ENCODE peak calls at places on chromosomes 4 and X, in seven cellular contexts. One of them, this sample, is unnamed.

GRCh38 chr4:123250843-123251242 is 145.8 kb upstream of the SPRY1 start:
- DNase-seq in A549: no peak
- DNase-seq in transverse colon: no peak
- DNase-seq in stomach: no peak
- DNase-seq in K562: no peak
- DNase-seq in HepG2: no peak
- DNase-seq in sigmoid colon: peak
- DNase-seq in this sample: no peak

GRCh38 chrX:124230573-124231300 is 101.7 kb upstream of the TEX13D start:
- DNase-seq in HepG2: no peak
- DNase-seq in sigmoid colon: no peak
- DNase-seq in A549: no peak
- DNase-seq in stomach: no peak
- DNase-seq in transverse colon: no peak
- DNase-seq in K562: no peak
- DNase-seq in this sample: no peak

GRCh38 chrX:16114640-16115039 is 8.7 kb upstream of the GRPR start:
- DNase-seq in A549: no peak
- DNase-seq in K562: no peak
- DNase-seq in stomach: no peak
- DNase-seq in HepG2: no peak
- DNase-seq in sigmoid colon: no peak
- DNase-seq in transverse colon: no peak
- DNase-seq in this sample: no peak

GRCh38 chr4:81021526-81021944 is 9.0 kb upstream of the BMP3 start:
- DNase-seq in A549: no peak
- DNase-seq in transverse colon: peak
- DNase-seq in stomach: no peak
- DNase-seq in K562: no peak
- DNase-seq in HepG2: no peak
- DNase-seq in sigmoid colon: no peak
- DNase-seq in this sample: no peak

GRCh38 chr4:92264163-92264562 is 39.6 kb upstream of the GRID2 start:
- DNase-seq in sigmoid colon: no peak
- DNase-seq in stomach: no peak
- DNase-seq in transverse colon: no peak
- DNase-seq in A549: no peak
- DNase-seq in HepG2: no peak
- DNase-seq in K562: no peak
- DNase-seq in this sample: no peak

GRCh38 chr4:185713731-185714130 is 98.3 kb downstream of the SORBS2 start:
- DNase-seq in sigmoid colon: no peak
- DNase-seq in stomach: no peak
- DNase-seq in HepG2: peak
- DNase-seq in K562: no peak
- DNase-seq in A549: no peak
- DNase-seq in transverse colon: no peak
- DNase-seq in this sample: no peak

GRCh38 chr4:12446237-12446636 is 1017.5 kb upstream of the HS3ST1 start:
- DNase-seq in K562: no peak
- DNase-seq in stomach: no peak
- DNase-seq in A549: no peak
- DNase-seq in sigmoid colon: no peak
- DNase-seq in transverse colon: no peak
- DNase-seq in HepG2: no peak
- DNase-seq in this sample: no peak

GRCh38 chrX:106972896-106973295 is 27.1 kb downstream of the MORC4 start:
- DNase-seq in stomach: no peak
- DNase-seq in HepG2: no peak
- DNase-seq in sigmoid colon: no peak
- DNase-seq in transverse colon: no peak
- DNase-seq in A549: no peak
- DNase-seq in K562: no peak
- DNase-seq in this sample: no peak

GRCh38 chr4:27123050-27123768 is 262.6 kb downstream of the STIM2 start:
- DNase-seq in HepG2: no peak
- DNase-seq in sigmoid colon: no peak
- DNase-seq in transverse colon: peak
- DNase-seq in stomach: no peak
- DNase-seq in A549: no peak
- DNase-seq in K562: no peak
- DNase-seq in this sample: no peak

GRCh38 chr4:134201216-134202098 is at the start of gene PABPC4L:
- DNase-seq in HepG2: no peak
- DNase-seq in sigmoid colon: peak
- DNase-seq in transverse colon: no peak
- DNase-seq in K562: peak
- DNase-seq in stomach: no peak
- DNase-seq in A549: peak
- DNase-seq in this sample: no peak

DNA sequence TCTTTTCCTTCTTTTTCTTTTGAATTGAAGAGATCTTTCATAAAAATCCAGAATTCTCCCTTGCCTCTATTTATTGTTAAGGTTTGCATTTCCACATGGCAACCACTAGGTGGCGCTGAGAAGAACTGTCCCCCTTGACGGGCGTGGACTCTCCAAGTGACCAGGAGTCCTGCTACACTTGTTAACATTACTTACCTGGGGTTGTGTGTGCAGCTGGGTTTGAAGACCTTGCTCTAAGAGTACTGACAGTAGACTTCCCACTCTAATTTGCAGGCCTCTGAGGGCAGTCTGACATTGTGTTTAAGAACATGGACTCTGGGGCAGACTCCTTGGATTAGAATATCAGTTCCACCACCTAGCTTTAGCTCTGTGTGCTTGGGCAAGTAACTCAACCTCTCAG is 52.8 kb downstream of the GPRIN3 start:
- DNase-seq in sigmoid colon: no peak
- DNase-seq in HepG2: peak
- DNase-seq in K562: peak
- DNase-seq in stomach: peak
- DNase-seq in transverse colon: peak
- DNase-seq in A549: peak
- DNase-seq in this sample: no peak
- TF ChIP-seq CTCF in sigmoid colon: no peak
- TF ChIP-seq CTCF in HepG2: peak
- TF ChIP-seq CTCF in K562: peak
- TF ChIP-seq CTCF in stomach: peak
- TF ChIP-seq CTCF in transverse colon: peak
- TF ChIP-seq CTCF in A549: peak
- TF ChIP-seq CTCF in this sample: peak

GRCh38 chr4:153205757-153206156 is 1.5 kb downstream of the TRIM2 start:
- DNase-seq in sigmoid colon: no peak
- DNase-seq in A549: no peak
- DNase-seq in stomach: peak
- DNase-seq in transverse colon: peak
- DNase-seq in K562: no peak
- DNase-seq in HepG2: no peak
- DNase-seq in this sample: no peak

GRCh38 chr4:153207027-153207426 is 2.8 kb downstream of the TRIM2 start:
- DNase-seq in A549: no peak
- DNase-seq in stomach: no peak
- DNase-seq in K562: no peak
- DNase-seq in transverse colon: no peak
- DNase-seq in HepG2: no peak
- DNase-seq in sigmoid colon: no peak
- DNase-seq in this sample: no peak

GRCh38 chr4:153206534-153206933 is 2.3 kb downstream of the TRIM2 start:
- DNase-seq in K562: no peak
- DNase-seq in sigmoid colon: no peak
- DNase-seq in transverse colon: no peak
- DNase-seq in A549: no peak
- DNase-seq in HepG2: no peak
- DNase-seq in stomach: no peak
- DNase-seq in this sample: no peak

GRCh38 chr4:153205028-153205648 is 895 bp downstream of the TRIM2 start:
- DNase-seq in transverse colon: peak
- DNase-seq in K562: no peak
- DNase-seq in HepG2: peak
- DNase-seq in stomach: peak
- DNase-seq in sigmoid colon: no peak
- DNase-seq in A549: no peak
- DNase-seq in this sample: no peak

DNA sequence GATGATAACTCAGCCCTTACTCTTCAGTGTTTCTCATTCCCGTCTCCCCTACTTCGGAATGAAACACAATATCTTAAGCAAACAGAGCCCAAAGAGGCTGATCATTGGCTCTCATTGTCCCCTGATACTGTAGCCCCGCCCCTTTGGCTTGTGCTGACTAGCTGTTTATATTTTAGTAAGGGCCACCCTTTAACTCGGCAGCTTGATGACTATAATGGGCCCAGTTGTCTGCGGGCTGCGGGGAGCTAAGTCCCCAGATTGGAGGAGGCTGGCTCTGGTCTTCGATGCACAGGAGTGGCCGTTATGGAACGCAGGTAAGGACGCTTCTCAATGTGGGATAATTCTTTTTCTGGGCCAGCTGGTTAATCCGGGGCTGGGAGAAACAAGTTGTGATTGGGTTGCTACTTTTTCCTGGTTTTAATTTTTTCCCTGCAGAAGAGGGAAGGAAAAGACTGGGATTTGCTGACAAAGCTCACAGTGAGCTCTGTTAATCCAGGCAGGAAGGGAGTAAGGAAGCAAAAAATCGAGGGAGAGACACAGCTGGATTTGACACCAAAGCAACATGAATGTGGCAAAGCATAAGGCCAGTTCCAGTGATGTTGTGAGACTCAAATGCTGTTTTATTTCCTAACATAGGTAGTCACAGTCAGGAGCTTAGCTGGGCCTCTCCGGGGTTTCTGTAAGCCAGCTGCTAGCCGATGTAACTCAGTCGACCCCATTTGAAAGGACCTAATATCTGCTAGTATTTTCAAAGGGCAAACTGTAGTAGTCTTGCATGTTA is at the start of gene TRIM2:
- DNase-seq in transverse colon: peak
- DNase-seq in A549: no peak
- DNase-seq in K562: peak
- DNase-seq in sigmoid colon: peak
- DNase-seq in stomach: peak
- DNase-seq in HepG2: peak
- DNase-seq in this sample: peak
- TF ChIP-seq POLR2A in transverse colon: peak
- TF ChIP-seq POLR2A in A549: no peak
- TF ChIP-seq POLR2A in K562: no peak
- TF ChIP-seq POLR2A in sigmoid colon: peak
- TF ChIP-seq POLR2A in stomach: no peak
- TF ChIP-seq POLR2A in HepG2: peak
- TF ChIP-seq POLR2A in this sample: no peak

DNA sequence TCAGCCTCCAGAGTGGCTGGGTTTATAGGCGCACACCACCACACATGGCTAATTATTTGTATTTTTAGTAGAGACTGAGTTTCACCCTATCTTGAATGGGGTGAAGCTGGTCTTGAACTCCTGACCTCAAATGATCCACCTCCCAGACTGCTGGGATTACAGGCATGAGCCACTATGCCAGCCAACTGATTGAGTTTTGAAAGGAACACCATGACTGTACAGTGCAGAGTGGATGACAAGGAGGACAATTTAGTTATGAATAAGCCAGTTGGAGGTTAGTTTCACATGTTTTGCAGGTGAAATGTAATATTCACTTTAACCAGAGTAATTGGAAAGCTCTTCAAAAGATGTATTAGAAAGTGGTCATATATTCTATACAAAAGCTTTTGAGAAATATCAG is 60.8 kb downstream of the PCDH18 start:
- DNase-seq in transverse colon: no peak
- DNase-seq in HepG2: no peak
- DNase-seq in sigmoid colon: no peak
- DNase-seq in A549: no peak
- DNase-seq in stomach: no peak
- DNase-seq in K562: no peak
- DNase-seq in this sample: no peak
- TF ChIP-seq EP300 in transverse colon: no peak
- TF ChIP-seq EP300 in HepG2: no peak
- TF ChIP-seq EP300 in sigmoid colon: no peak
- TF ChIP-seq EP300 in A549: no peak
- TF ChIP-seq EP300 in stomach: no peak
- TF ChIP-seq EP300 in K562: no peak
- TF ChIP-seq EP300 in this sample: no peak

GRCh38 chr4:7847206-7847605 is 92.5 kb downstream of the AFAP1 start:
- DNase-seq in K562: no peak
- DNase-seq in transverse colon: no peak
- DNase-seq in A549: no peak
- DNase-seq in HepG2: no peak
- DNase-seq in sigmoid colon: peak
- DNase-seq in stomach: no peak
- DNase-seq in this sample: no peak

GRCh38 chr4:7845493-7846124 is 94.1 kb downstream of the AFAP1 start:
- DNase-seq in HepG2: peak
- DNase-seq in sigmoid colon: peak
- DNase-seq in K562: no peak
- DNase-seq in A549: no peak
- DNase-seq in stomach: no peak
- DNase-seq in transverse colon: no peak
- DNase-seq in this sample: no peak

GRCh38 chr4:7842384-7843279 is 97.0 kb downstream of the AFAP1 start:
- DNase-seq in stomach: no peak
- DNase-seq in K562: no peak
- DNase-seq in A549: peak
- DNase-seq in sigmoid colon: peak
- DNase-seq in transverse colon: peak
- DNase-seq in HepG2: no peak
- DNase-seq in this sample: no peak

GRCh38 chr4:7843831-7844230 is 95.8 kb downstream of the AFAP1 start:
- DNase-seq in stomach: no peak
- DNase-seq in transverse colon: no peak
- DNase-seq in K562: no peak
- DNase-seq in HepG2: no peak
- DNase-seq in sigmoid colon: no peak
- DNase-seq in A549: no peak
- DNase-seq in this sample: no peak

GRCh38 chr4:7844247-7844991 is 95.2 kb downstream of the AFAP1 start:
- DNase-seq in K562: peak
- DNase-seq in transverse colon: peak
- DNase-seq in A549: peak
- DNase-seq in stomach: peak
- DNase-seq in HepG2: peak
- DNase-seq in sigmoid colon: peak
- DNase-seq in this sample: peak
- TF ChIP-seq CTCF in K562: peak
- TF ChIP-seq CTCF in transverse colon: peak
- TF ChIP-seq CTCF in A549: peak
- TF ChIP-seq CTCF in stomach: peak
- TF ChIP-seq CTCF in HepG2: peak
- TF ChIP-seq CTCF in sigmoid colon: peak
- TF ChIP-seq CTCF in this sample: peak

This sample was measured in suprapubic skin.